ENCODE peak calls at places on chromosomes 6 and 20, in five cellular contexts. One of them, this sample, is unnamed.

GRCh38 chr6:37368961-37369320 is 15.2 kb downstream of the RNF8 start:
- DNase-seq in CD8-positive, alpha-beta T cell: no peak
- DNase-seq in endodermal cell: no peak
- DNase-seq in AG10803: no peak
- DNase-seq in fibroblast of pulmonary artery: no peak
- DNase-seq in this sample: no peak

GRCh38 chr6:90425161-90425641 is 128.6 kb upstream of the BACH2 start:
- DNase-seq in CD8-positive, alpha-beta T cell: no peak
- DNase-seq in fibroblast of pulmonary artery: no peak
- DNase-seq in AG10803: no peak
- DNase-seq in endodermal cell: no peak
- DNase-seq in this sample: no peak

GRCh38 chr20:61220131-61220530 is 31.9 kb upstream of the CDH4 start:
- DNase-seq in CD8-positive, alpha-beta T cell: no peak
- DNase-seq in endodermal cell: no peak
- DNase-seq in AG10803: no peak
- DNase-seq in fibroblast of pulmonary artery: no peak
- DNase-seq in this sample: no peak

GRCh38 chr20:57810511-57811372 is 100.9 kb upstream of the PMEPA1 start:
- DNase-seq in CD8-positive, alpha-beta T cell: no peak
- DNase-seq in fibroblast of pulmonary artery: no peak
- DNase-seq in AG10803: no peak
- DNase-seq in endodermal cell: no peak
- DNase-seq in this sample: peak; percentile 19

GRCh38 chr6:25292384-25292783 is 13.2 kb downstream of the CARMIL1 start:
- DNase-seq in AG10803: no peak
- DNase-seq in fibroblast of pulmonary artery: no peak
- DNase-seq in endodermal cell: no peak
- DNase-seq in CD8-positive, alpha-beta T cell: no peak
- DNase-seq in this sample: no peak

GRCh38 chr20:56572178-56572577 is 39.1 kb downstream of the FAM209B start:
- DNase-seq in fibroblast of pulmonary artery: peak; percentile 13
- DNase-seq in endodermal cell: no peak
- DNase-seq in AG10803: no peak
- DNase-seq in CD8-positive, alpha-beta T cell: no peak
- DNase-seq in this sample: peak; percentile 48

GRCh38 chr6:47817749-47818148 is 35.9 kb downstream of the OPN5 start:
- DNase-seq in AG10803: no peak
- DNase-seq in fibroblast of pulmonary artery: no peak
- DNase-seq in endodermal cell: no peak
- DNase-seq in CD8-positive, alpha-beta T cell: no peak
- DNase-seq in this sample: no peak

GRCh38 chr6:64679411-64679810 is 1027.6 kb downstream of the EYS start:
- DNase-seq in endodermal cell: no peak
- DNase-seq in fibroblast of pulmonary artery: peak; percentile 33
- DNase-seq in CD8-positive, alpha-beta T cell: no peak
- DNase-seq in AG10803: no peak
- DNase-seq in this sample: no peak

GRCh38 chr20:60057866-60058807 is 99.9 kb downstream of the CDH26 start:
- DNase-seq in fibroblast of pulmonary artery: peak; percentile 10
- DNase-seq in AG10803: peak; percentile 9
- DNase-seq in CD8-positive, alpha-beta T cell: peak; percentile 50
- DNase-seq in endodermal cell: peak; percentile 94
- DNase-seq in this sample: peak; percentile 47

GRCh38 chr6:63467247-63467954 is 104.9 kb upstream of the LOC128125822 start:
- DNase-seq in CD8-positive, alpha-beta T cell: no peak
- DNase-seq in fibroblast of pulmonary artery: no peak
- DNase-seq in AG10803: no peak
- DNase-seq in endodermal cell: no peak
- DNase-seq in this sample: no peak

GRCh38 chr6:151141685-151142084 is 98.1 kb upstream of the AKAP12 start:
- DNase-seq in fibroblast of pulmonary artery: peak; percentile 92
- DNase-seq in CD8-positive, alpha-beta T cell: no peak
- DNase-seq in AG10803: no peak
- DNase-seq in endodermal cell: no peak
- DNase-seq in this sample: peak; percentile 81

GRCh38 chr6:90079555-90080490 is 185.6 kb downstream of the GJA10 start:
- DNase-seq in AG10803: no peak
- DNase-seq in fibroblast of pulmonary artery: no peak
- DNase-seq in endodermal cell: no peak
- DNase-seq in CD8-positive, alpha-beta T cell: peak; percentile 28
- DNase-seq in this sample: no peak

GRCh38 chr6:122717350-122717749 is 62.2 kb upstream of the FABP7 start:
- DNase-seq in CD8-positive, alpha-beta T cell: no peak
- DNase-seq in fibroblast of pulmonary artery: peak; percentile 21
- DNase-seq in AG10803: peak; percentile 19
- DNase-seq in endodermal cell: no peak
- DNase-seq in this sample: peak; percentile 52

GRCh38 chr20:3819413-3820047 is 817 bp upstream of the AP5S1 start:
- DNase-seq in fibroblast of pulmonary artery: no peak
- DNase-seq in AG10803: no peak
- DNase-seq in CD8-positive, alpha-beta T cell: no peak
- DNase-seq in endodermal cell: no peak
- DNase-seq in this sample: no peak

GRCh38 chr6:170423030-170423429 is 116.5 kb downstream of the FAM120B start:
- DNase-seq in fibroblast of pulmonary artery: no peak
- DNase-seq in AG10803: no peak
- DNase-seq in CD8-positive, alpha-beta T cell: no peak
- DNase-seq in endodermal cell: peak; percentile 89
- DNase-seq in this sample: no peak

GRCh38 chr20:47276856-47277541 is 79.5 kb downstream of the ZMYND8 start:
- DNase-seq in AG10803: peak; percentile 68
- DNase-seq in endodermal cell: no peak
- DNase-seq in fibroblast of pulmonary artery: peak; percentile 69
- DNase-seq in CD8-positive, alpha-beta T cell: no peak
- DNase-seq in this sample: peak; percentile 53

GRCh38 chr6:51015394-51015793 is 196.7 kb downstream of the TFAP2B start:
- DNase-seq in endodermal cell: no peak
- DNase-seq in fibroblast of pulmonary artery: no peak
- DNase-seq in AG10803: no peak
- DNase-seq in CD8-positive, alpha-beta T cell: no peak
- DNase-seq in this sample: no peak

GRCh38 chr6:148203970-148204369 is 138.7 kb upstream of the SASH1 start:
- DNase-seq in endodermal cell: no peak
- DNase-seq in fibroblast of pulmonary artery: peak; percentile 41
- DNase-seq in CD8-positive, alpha-beta T cell: peak; percentile 59
- DNase-seq in AG10803: peak; percentile 68
- DNase-seq in this sample: peak; percentile 5

DNA sequence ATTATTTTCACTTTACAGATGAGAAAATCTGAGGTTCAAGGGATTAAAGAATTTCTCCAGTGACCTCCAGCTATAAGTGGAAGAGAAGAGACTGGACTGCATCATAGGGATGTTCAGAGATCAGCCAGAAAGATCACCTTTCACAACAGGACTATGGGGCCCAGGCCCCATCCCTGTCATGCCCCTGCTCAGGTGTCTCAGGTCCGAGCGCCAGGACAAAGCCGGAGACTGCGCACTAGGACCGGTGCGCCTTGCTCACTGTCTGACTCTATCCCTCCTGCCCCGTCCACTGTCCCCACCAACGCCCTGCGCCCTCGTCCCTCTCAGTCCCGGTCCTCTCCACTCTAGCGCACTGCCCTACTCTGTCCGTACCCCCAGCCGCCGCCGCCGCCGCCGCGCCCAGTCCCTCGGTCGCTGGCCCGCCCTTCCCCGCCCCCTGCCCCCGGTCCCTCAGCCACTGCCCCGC is 548 bp upstream of the RAD21L1 start:
- DNase-seq in AG10803: no peak
- DNase-seq in endodermal cell: no peak
- DNase-seq in CD8-positive, alpha-beta T cell: no peak
- DNase-seq in fibroblast of pulmonary artery: no peak
- DNase-seq in this sample: no peak
- H3K4me3 ChIP-seq in AG10803: peak overlapping the region; percentile 53
- H3K4me3 ChIP-seq in endodermal cell: peak overlapping the region; percentile 79
- H3K4me3 ChIP-seq in CD8-positive, alpha-beta T cell: no peak overlapping the region
- H3K4me3 ChIP-seq in fibroblast of pulmonary artery: peak overlapping the region; percentile 46
- H3K4me3 ChIP-seq in this sample: peak overlapping the region; percentile 54

GRCh38 chr6:137334094-137334493 is 114.9 kb upstream of the IFNGR1 start:
- DNase-seq in CD8-positive, alpha-beta T cell: no peak
- DNase-seq in AG10803: no peak
- DNase-seq in fibroblast of pulmonary artery: no peak
- DNase-seq in endodermal cell: no peak
- DNase-seq in this sample: no peak
- TF ChIP-seq CTCF in CD8-positive, alpha-beta T cell: no peak
- TF ChIP-seq CTCF in AG10803: no peak
- TF ChIP-seq CTCF in fibroblast of pulmonary artery: no peak
- TF ChIP-seq CTCF in endodermal cell: no peak
- TF ChIP-seq CTCF in this sample: no peak

GRCh38 chr20:11452326-11452725 is 465.4 kb upstream of the BTBD3 start:
- DNase-seq in endodermal cell: no peak
- DNase-seq in AG10803: peak; percentile 59
- DNase-seq in CD8-positive, alpha-beta T cell: no peak
- DNase-seq in fibroblast of pulmonary artery: peak; percentile 39
- DNase-seq in this sample: peak; percentile 61

GRCh38 chr20:11457476-11457875 is 460.2 kb upstream of the BTBD3 start:
- DNase-seq in endodermal cell: no peak
- DNase-seq in CD8-positive, alpha-beta T cell: no peak
- DNase-seq in fibroblast of pulmonary artery: peak; percentile 5
- DNase-seq in AG10803: peak; percentile 56
- DNase-seq in this sample: peak; percentile 84

GRCh38 chr20:11454966-11455799 is 462.5 kb upstream of the BTBD3 start:
- DNase-seq in CD8-positive, alpha-beta T cell: no peak
- DNase-seq in endodermal cell: no peak
- DNase-seq in fibroblast of pulmonary artery: peak; percentile 79
- DNase-seq in AG10803: peak; percentile 77
- DNase-seq in this sample: peak; percentile 82

GRCh38 chr20:11451793-11452291 is 465.9 kb upstream of the BTBD3 start:
- DNase-seq in AG10803: peak; percentile 49
- DNase-seq in fibroblast of pulmonary artery: peak; percentile 16
- DNase-seq in endodermal cell: peak; percentile 62
- DNase-seq in CD8-positive, alpha-beta T cell: no peak
- DNase-seq in this sample: peak; percentile 56

GRCh38 chr20:11453430-11453829 is 464.3 kb upstream of the BTBD3 start:
- DNase-seq in endodermal cell: no peak
- DNase-seq in CD8-positive, alpha-beta T cell: no peak
- DNase-seq in fibroblast of pulmonary artery: peak; percentile 65
- DNase-seq in AG10803: peak; percentile 37
- DNase-seq in this sample: peak; percentile 86
- H3K4me3 ChIP-seq in endodermal cell: no peak overlapping the region
- H3K4me3 ChIP-seq in CD8-positive, alpha-beta T cell: no peak overlapping the region
- H3K4me3 ChIP-seq in fibroblast of pulmonary artery: no peak overlapping the region
- H3K4me3 ChIP-seq in AG10803: no peak overlapping the region
- H3K4me3 ChIP-seq in this sample: no peak overlapping the region

DNA sequence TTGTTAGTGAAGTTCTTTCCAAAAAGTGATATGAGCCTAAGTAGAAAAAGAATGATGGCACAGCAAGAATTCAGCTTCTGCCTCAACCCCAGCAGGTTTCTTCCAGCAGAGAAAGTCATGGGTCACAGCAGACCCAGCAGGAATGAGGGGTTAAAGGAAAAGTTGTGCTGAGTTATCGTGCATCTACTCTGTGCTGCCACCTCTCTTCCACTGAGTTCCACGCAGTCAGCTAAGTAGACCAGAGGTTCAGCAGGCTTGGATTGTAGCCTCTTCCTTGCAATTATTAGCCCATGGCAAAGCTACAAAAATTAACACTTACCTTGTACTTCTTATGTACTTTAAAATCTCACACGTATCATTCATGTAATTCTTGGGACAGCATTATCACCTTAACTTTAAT is 510.8 kb downstream of the PTPRT start:
- DNase-seq in endodermal cell: peak; percentile 72
- DNase-seq in CD8-positive, alpha-beta T cell: no peak
- DNase-seq in AG10803: no peak
- DNase-seq in fibroblast of pulmonary artery: no peak
- DNase-seq in this sample: no peak
- TF ChIP-seq CTCF in endodermal cell: peak; percentile 85
- TF ChIP-seq CTCF in CD8-positive, alpha-beta T cell: no peak
- TF ChIP-seq CTCF in AG10803: no peak
- TF ChIP-seq CTCF in fibroblast of pulmonary artery: no peak
- TF ChIP-seq CTCF in this sample: no peak

DNA sequence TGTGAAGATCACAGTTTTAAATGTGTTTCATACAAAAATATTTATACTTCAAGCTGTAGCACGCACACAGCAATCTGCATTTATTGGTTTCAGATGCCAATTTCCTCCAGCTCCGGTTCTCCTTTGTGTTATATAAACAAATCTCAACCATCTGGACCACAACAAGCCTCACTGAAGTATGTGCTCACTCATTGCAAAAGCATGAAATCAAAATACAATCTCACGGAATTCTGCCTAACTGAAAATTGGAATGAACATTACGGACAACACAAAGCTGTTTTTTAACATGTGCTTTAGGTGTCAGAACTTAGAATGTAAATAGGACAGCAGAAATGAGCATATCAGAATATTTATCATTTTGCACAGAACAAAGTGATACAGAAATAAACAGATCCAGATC is 38.0 kb downstream of the RCAN2 start:
- DNase-seq in CD8-positive, alpha-beta T cell: no peak
- DNase-seq in fibroblast of pulmonary artery: peak; percentile 16
- DNase-seq in AG10803: peak; percentile 96
- DNase-seq in endodermal cell: no peak
- DNase-seq in this sample: peak; percentile 85
- H3K4me3 ChIP-seq in CD8-positive, alpha-beta T cell: no peak overlapping the region
- H3K4me3 ChIP-seq in fibroblast of pulmonary artery: no peak overlapping the region
- H3K4me3 ChIP-seq in AG10803: no peak overlapping the region
- H3K4me3 ChIP-seq in endodermal cell: no peak overlapping the region
- H3K4me3 ChIP-seq in this sample: no peak overlapping the region

GRCh38 chr6:154637392-154637791 is 95.8 kb upstream of the SCAF8 start:
- DNase-seq in endodermal cell: no peak
- DNase-seq in AG10803: no peak
- DNase-seq in CD8-positive, alpha-beta T cell: no peak
- DNase-seq in fibroblast of pulmonary artery: no peak
- DNase-seq in this sample: no peak

GRCh38 chr6:154638369-154638768 is 94.8 kb upstream of the SCAF8 start:
- DNase-seq in endodermal cell: no peak
- DNase-seq in CD8-positive, alpha-beta T cell: no peak
- DNase-seq in AG10803: no peak
- DNase-seq in fibroblast of pulmonary artery: peak; percentile 17
- DNase-seq in this sample: peak; percentile 49
- TF ChIP-seq CTCF in endodermal cell: no peak
- TF ChIP-seq CTCF in CD8-positive, alpha-beta T cell: no peak
- TF ChIP-seq CTCF in AG10803: no peak
- TF ChIP-seq CTCF in fibroblast of pulmonary artery: no peak
- TF ChIP-seq CTCF in this sample: no peak

GRCh38 chr6:56244089-56244488 is 3.3 kb downstream of the COL21A1 start:
- DNase-seq in CD8-positive, alpha-beta T cell: no peak
- DNase-seq in fibroblast of pulmonary artery: no peak
- DNase-seq in AG10803: no peak
- DNase-seq in endodermal cell: no peak
- DNase-seq in this sample: no peak

GRCh38 chr6:56238352-56238751 is 9.0 kb downstream of the COL21A1 start:
- DNase-seq in endodermal cell: no peak
- DNase-seq in CD8-positive, alpha-beta T cell: no peak
- DNase-seq in fibroblast of pulmonary artery: no peak
- DNase-seq in AG10803: no peak
- DNase-seq in this sample: no peak

GRCh38 chr6:56243518-56244070 is 3.8 kb downstream of the COL21A1 start:
- DNase-seq in endodermal cell: no peak
- DNase-seq in AG10803: no peak
- DNase-seq in CD8-positive, alpha-beta T cell: no peak
- DNase-seq in fibroblast of pulmonary artery: no peak
- DNase-seq in this sample: no peak

GRCh38 chr6:56242343-56242742 is 5.0 kb downstream of the COL21A1 start:
- DNase-seq in endodermal cell: no peak
- DNase-seq in CD8-positive, alpha-beta T cell: no peak
- DNase-seq in fibroblast of pulmonary artery: peak; percentile 37
- DNase-seq in AG10803: no peak
- DNase-seq in this sample: peak; percentile 81

GRCh38 chr6:56241106-56241812 is 6.1 kb downstream of the COL21A1 start:
- DNase-seq in fibroblast of pulmonary artery: no peak
- DNase-seq in endodermal cell: no peak
- DNase-seq in CD8-positive, alpha-beta T cell: no peak
- DNase-seq in AG10803: no peak
- DNase-seq in this sample: no peak
- H3K4me3 ChIP-seq in fibroblast of pulmonary artery: no peak overlapping the region
- H3K4me3 ChIP-seq in endodermal cell: no peak overlapping the region
- H3K4me3 ChIP-seq in CD8-positive, alpha-beta T cell: no peak overlapping the region
- H3K4me3 ChIP-seq in AG10803: no peak overlapping the region
- H3K4me3 ChIP-seq in this sample: no peak overlapping the region